ENCODE peak calls at places on chromosomes 11 and 22, in eight cellular contexts. E is heart right ventricle, Y is left ventricle myocardium inferior, K is OCI-LY7, V is caudate nucleus, R is cardiac muscle cell, L is MM.1S, H is testis. O is an unnamed sample.

GRCh38 chr11:110184974-110185597 is 91.9 kb downstream of the ZC3H12C start:
- DNase-seq in L (no peak), E (no peak), Y (no peak), R (peak; percentile 59), H (peak; percentile 52), K (no peak), V (no peak), O (no peak)

GRCh38 chr11:117421041-117421440 is 93.4 kb downstream of the CEP164 start:
- DNase-seq in H (no peak), L (no peak), K (no peak), V (no peak), R (no peak), E (no peak), Y (no peak), O (no peak)

GRCh38 chr11:27230175-27230565 is 132.8 kb downstream of the CCDC34 start:
- DNase-seq in H (no peak), L (no peak), Y (no peak), K (no peak), R (no peak), V (no peak), E (no peak), O (no peak)

GRCh38 chr11:26286472-26287066 is 45.4 kb upstream of the ANO3 start:
- DNase-seq in Y (no peak), L (no peak), V (no peak), R (peak; percentile 53), H (peak; percentile 21), K (peak; percentile 42), E (no peak), O (no peak)

GRCh38 chr11:290621-291231 is 1.8 kb downstream of the PGGHG start:
- DNase-seq in K (no peak), E (peak; percentile 10), H (no peak), R (no peak), L (no peak), V (no peak), Y (peak; percentile 12), O (no peak)

GRCh38 chr11:125304111-125304639 is 139.6 kb downstream of the PKNOX2 start:
- DNase-seq in H (no peak), E (no peak), L (no peak), Y (no peak), V (no peak), K (no peak), R (peak; percentile 32), O (no peak)

GRCh38 chr11:109423114-109423859 is 1.3 kb downstream of the C11orf87 start:
- DNase-seq in L (no peak), E (peak; percentile 18), Y (no peak), V (no peak), K (no peak), H (no peak), R (peak; percentile 42), O (no peak)

GRCh38 chr22:22070371-22070824 is 87.8 kb upstream of the TOP3B start:
- DNase-seq in L (no peak), H (no peak), Y (no peak), V (no peak), R (no peak), E (no peak), K (no peak), O (no peak)

GRCh38 chr11:72738199-72739141 is 13.7 kb downstream of the ARAP1 start:
- DNase-seq in R (no peak), H (peak; percentile 29), K (peak; percentile 90), V (no peak), Y (no peak), L (no peak), E (no peak), O (no peak)

GRCh38 chr11:72737341-72737740 is 14.9 kb downstream of the ARAP1 start:
- DNase-seq in E (no peak), Y (no peak), H (no peak), V (no peak), K (no peak), R (no peak), L (no peak), O (no peak)

GRCh38 chr11:72736452-72737069 is 15.6 kb downstream of the ARAP1 start:
- DNase-seq in E (no peak), R (peak; percentile 50), L (no peak), H (peak; percentile 46), V (no peak), K (peak; percentile 69), Y (peak; percentile 42), O (no peak)

GRCh38 chr11:72732329-72732728 is 19.9 kb downstream of the ARAP1 start:
- DNase-seq in E (no peak), L (no peak), V (no peak), K (no peak), R (no peak), Y (no peak), H (no peak), O (no peak)

GRCh38 chr11:72735495-72736027 is 16.6 kb downstream of the ARAP1 start:
- DNase-seq in L (no peak), V (no peak), E (no peak), Y (peak; percentile 57), R (peak; percentile 81), K (no peak), H (no peak), O (no peak)
- H3K27ac ChIP-seq in L (no peak overlapping the region), V (no peak overlapping the region), E (peak overlapping the region; percentile 71), Y (peak overlapping the region; percentile 70), R (peak overlapping the region; percentile 94), K (no peak overlapping the region), H (no peak overlapping the region), O (no peak overlapping the region)

DNA sequence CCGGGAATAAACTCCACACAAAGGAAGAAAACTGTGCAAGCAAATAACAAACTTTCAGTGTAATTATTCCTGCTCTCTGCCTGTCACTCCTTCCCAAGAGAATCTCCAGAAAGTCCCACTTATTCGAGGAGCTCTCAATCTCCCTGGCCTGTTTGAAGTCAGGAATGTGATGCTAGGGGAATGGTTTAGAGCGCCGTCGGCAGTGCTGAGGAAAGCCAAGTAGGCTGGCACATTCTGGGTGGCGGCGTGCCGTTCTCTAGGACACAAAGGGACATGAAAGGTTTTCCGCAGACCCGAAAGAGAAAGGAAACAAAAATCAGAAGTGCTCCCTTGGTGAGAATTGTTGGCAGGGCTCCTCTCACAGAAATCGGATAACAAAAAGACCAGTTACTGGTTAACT is 81.9 kb downstream of the RCN1 start:
- DNase-seq in E (no peak), H (peak; percentile 17), R (peak; percentile 35), K (no peak), V (no peak), Y (no peak), L (no peak), O (no peak)
- H3K27ac ChIP-seq in E (no peak overlapping the region), H (no peak overlapping the region), R (no peak overlapping the region), K (no peak overlapping the region), V (no peak overlapping the region), Y (peak overlapping the region; percentile 44), L (no peak overlapping the region), O (no peak overlapping the region)

GRCh38 chr11:68387840-68388239 is 72.7 kb upstream of the PPP6R3 start:
- DNase-seq in E (no peak), R (no peak), H (no peak), Y (no peak), K (no peak), V (no peak), L (no peak), O (no peak)
- H3K27ac ChIP-seq in E (no peak overlapping the region), R (no peak overlapping the region), H (no peak overlapping the region), Y (no peak overlapping the region), K (no peak overlapping the region), V (no peak overlapping the region), L (no peak overlapping the region), O (no peak overlapping the region)

GRCh38 chr11:66325140-66325754 is 8.4 kb upstream of the CD248 start:
- DNase-seq in L (no peak), E (no peak), K (peak; percentile 72), R (no peak), H (no peak), Y (no peak), V (no peak), O (no peak)
- H3K27ac ChIP-seq in L (no peak overlapping the region), E (peak overlapping the region; percentile 74), K (peak overlapping the region; percentile 53), R (no peak overlapping the region), H (no peak overlapping the region), Y (peak overlapping the region; percentile 87), V (no peak overlapping the region), O (no peak overlapping the region)

DNA sequence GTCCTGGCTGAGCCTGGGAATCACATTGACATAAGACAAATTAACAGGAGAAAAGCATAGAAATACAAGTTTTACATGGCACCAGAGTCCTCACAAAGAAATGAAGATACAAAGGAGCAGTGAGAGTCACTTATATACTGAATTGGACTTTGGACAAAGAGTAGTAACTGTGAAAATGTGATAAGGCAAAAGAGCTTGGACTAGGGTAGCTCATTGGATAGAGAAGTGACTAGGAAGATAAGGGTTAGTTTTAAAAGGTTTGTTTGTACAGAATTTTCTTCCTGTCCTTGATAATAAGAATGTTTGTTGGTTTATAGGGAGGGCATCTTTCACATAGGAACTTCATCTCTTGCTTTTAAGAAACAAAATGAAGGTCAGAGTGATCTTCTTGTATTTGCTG is 17.9 kb upstream of the NUCB2 start:
- DNase-seq in L (no peak), R (no peak), H (no peak), V (no peak), Y (no peak), K (no peak), E (no peak), O (no peak)
- H3K27ac ChIP-seq in L (no peak overlapping the region), R (no peak overlapping the region), H (no peak overlapping the region), V (no peak overlapping the region), Y (no peak overlapping the region), K (no peak overlapping the region), E (no peak overlapping the region), O (no peak overlapping the region)

GRCh38 chr22:32202161-32202538 is 2.7 kb downstream of the RFPL2 start:
- DNase-seq in H (no peak), Y (no peak), K (no peak), L (no peak), R (no peak), E (no peak), V (no peak), O (no peak)
- H3K27ac ChIP-seq in H (no peak overlapping the region), Y (no peak overlapping the region), K (no peak overlapping the region), L (no peak overlapping the region), R (no peak overlapping the region), E (no peak overlapping the region), V (no peak overlapping the region), O (no peak overlapping the region)

DNA sequence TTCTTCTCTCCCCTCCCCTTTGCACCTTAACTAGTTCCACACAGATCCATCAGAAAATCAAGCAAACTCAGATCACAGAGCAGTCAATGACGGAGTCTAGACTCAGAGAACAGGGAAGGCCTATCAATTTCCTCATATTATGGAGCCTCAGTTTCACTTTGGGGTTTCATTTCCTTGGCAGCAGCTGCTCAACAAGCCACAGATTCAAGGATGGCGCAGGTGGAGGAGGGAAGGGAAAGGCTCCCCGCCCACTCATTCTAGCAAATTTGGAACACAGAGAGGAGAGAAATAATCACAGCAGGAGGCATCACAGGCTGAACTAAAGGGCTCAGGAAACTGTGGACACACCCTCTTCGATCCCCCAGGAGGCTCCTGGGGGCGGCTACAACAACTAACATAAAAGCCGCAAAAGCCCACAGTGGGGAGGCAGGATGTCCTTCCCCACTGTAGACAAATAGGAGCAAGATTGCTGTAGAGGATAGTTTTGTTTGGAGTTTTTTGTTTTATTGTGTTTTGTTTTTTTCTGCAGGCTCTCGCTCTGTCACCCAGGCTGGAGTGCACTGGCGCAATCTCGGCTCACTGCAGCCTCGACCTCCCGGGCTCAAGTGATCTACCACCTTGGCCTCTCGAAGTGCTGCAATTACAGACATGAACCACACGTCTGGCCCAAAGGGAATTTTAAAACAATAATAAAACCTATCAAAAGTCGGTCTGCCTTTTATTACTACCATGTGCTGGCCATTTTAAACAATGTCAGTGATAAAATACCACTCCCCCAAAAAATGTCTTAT is 3.4 kb downstream of the PLAAT3 start:
- DNase-seq in R (no peak), V (no peak), L (no peak), E (no peak), Y (no peak), K (no peak), H (peak; percentile 39), O (no peak)
- H3K27ac ChIP-seq in R (no peak overlapping the region), V (peak overlapping the region; percentile 89), L (no peak overlapping the region), E (peak overlapping the region; percentile 95), Y (peak overlapping the region; percentile 94), K (no peak overlapping the region), H (peak overlapping the region; percentile 71), O (no peak overlapping the region)

O was measured in colonic mucosa.